ENCODE peak calls at places on chromosomes 2 and 18, in five cellular contexts. One of them, this sample, is unnamed.

GRCh38 chr2:163157891-163158511 is 319.4 kb upstream of the KCNH7 start:
- DNase-seq in stimulated activated CD4-positive, alpha-beta T cell treated with anti-CD3 and anti-CD28 coated beads, Interleukin-1b, Interleukin-23, amount 100 ng/mL, for 1 hour: no peak
- DNase-seq in effector CD4-positive, alpha-beta T cell: no peak
- DNase-seq in cardiac fibroblast: peak; percentile 85
- DNase-seq in AG09309: no peak
- DNase-seq in this sample: no peak

GRCh38 chr2:72222829-72223564 is 75.3 kb upstream of the CYP26B1 start:
- DNase-seq in stimulated activated CD4-positive, alpha-beta T cell treated with anti-CD3 and anti-CD28 coated beads, Interleukin-1b, Interleukin-23, amount 100 ng/mL, for 1 hour: no peak
- DNase-seq in effector CD4-positive, alpha-beta T cell: no peak
- DNase-seq in cardiac fibroblast: peak; percentile 51
- DNase-seq in AG09309: peak; percentile 44
- DNase-seq in this sample: no peak

GRCh38 chr2:95530734-95531133 is 46.2 kb upstream of the TRIM43B start:
- DNase-seq in stimulated activated CD4-positive, alpha-beta T cell treated with anti-CD3 and anti-CD28 coated beads, Interleukin-1b, Interleukin-23, amount 100 ng/mL, for 1 hour: no peak
- DNase-seq in effector CD4-positive, alpha-beta T cell: no peak
- DNase-seq in cardiac fibroblast: peak; percentile 79
- DNase-seq in AG09309: peak; percentile 1
- DNase-seq in this sample: no peak

GRCh38 chr18:31649449-31649848 is 34.9 kb downstream of the B4GALT6 start:
- DNase-seq in stimulated activated CD4-positive, alpha-beta T cell treated with anti-CD3 and anti-CD28 coated beads, Interleukin-1b, Interleukin-23, amount 100 ng/mL, for 1 hour: no peak
- DNase-seq in effector CD4-positive, alpha-beta T cell: no peak
- DNase-seq in cardiac fibroblast: no peak
- DNase-seq in AG09309: no peak
- DNase-seq in this sample: no peak

GRCh38 chr2:43676322-43677050 is at the start of gene C1GALT1C1L:
- DNase-seq in stimulated activated CD4-positive, alpha-beta T cell treated with anti-CD3 and anti-CD28 coated beads, Interleukin-1b, Interleukin-23, amount 100 ng/mL, for 1 hour: peak; percentile 5
- DNase-seq in effector CD4-positive, alpha-beta T cell: no peak
- DNase-seq in cardiac fibroblast: peak; percentile 64
- DNase-seq in AG09309: peak; percentile 10
- DNase-seq in this sample: no peak

GRCh38 chr18:38940863-38941531 is 1375.4 kb upstream of the CELF4 start:
- DNase-seq in stimulated activated CD4-positive, alpha-beta T cell treated with anti-CD3 and anti-CD28 coated beads, Interleukin-1b, Interleukin-23, amount 100 ng/mL, for 1 hour: peak; percentile 21
- DNase-seq in effector CD4-positive, alpha-beta T cell: peak; percentile 50
- DNase-seq in cardiac fibroblast: peak; percentile 62
- DNase-seq in AG09309: no peak
- DNase-seq in this sample: no peak

GRCh38 chr2:38093503-38093902 is 17.6 kb upstream of the CYP1B1 start:
- DNase-seq in stimulated activated CD4-positive, alpha-beta T cell treated with anti-CD3 and anti-CD28 coated beads, Interleukin-1b, Interleukin-23, amount 100 ng/mL, for 1 hour: no peak
- DNase-seq in effector CD4-positive, alpha-beta T cell: no peak
- DNase-seq in cardiac fibroblast: no peak
- DNase-seq in AG09309: no peak
- DNase-seq in this sample: no peak

GRCh38 chr2:27249891-27250651 is 12.8 kb downstream of the SLC30A3 start:
- DNase-seq in stimulated activated CD4-positive, alpha-beta T cell treated with anti-CD3 and anti-CD28 coated beads, Interleukin-1b, Interleukin-23, amount 100 ng/mL, for 1 hour: peak; percentile 16
- DNase-seq in effector CD4-positive, alpha-beta T cell: no peak
- DNase-seq in cardiac fibroblast: peak; percentile 49
- DNase-seq in AG09309: no peak
- DNase-seq in this sample: no peak

This sample was measured in GOT3.